ENCODE peak calls at places on chromosome 13, in four cellular contexts. U, G, I and W are unnamed samples.

GRCh38 chr13:95784891-95785290 is 108.0 kb downstream of the DNAJC3 start:
- DNase-seq in U (no peak), G (no peak), I (no peak), W (no peak)

GRCh38 chr13:111657013-111657412 is 336.6 kb downstream of the TEX29 start:
- DNase-seq in U (no peak), G (no peak), I (no peak), W (no peak)

GRCh38 chr13:105497597-105497996 is 1037.9 kb downstream of the EFNB2 start:
- DNase-seq in U (no peak), G (no peak), I (no peak), W (no peak)

GRCh38 chr13:44379885-44380284 is 6.3 kb downstream of the SERP2 start:
- DNase-seq in U (no peak), G (no peak), I (no peak), W (no peak)

GRCh38 chr13:20703785-20704458 is 423 bp downstream of the IL17D start:
- DNase-seq in U (peak), G (peak), I (peak), W (peak)

GRCh38 chr13:40401911-40402776 is 264.3 kb downstream of the FOXO1 start:
- DNase-seq in U (peak), G (no peak), I (peak), W (peak)

GRCh38 chr13:67150608-67151007 is 79.5 kb downstream of the PCDH9 start:
- DNase-seq in U (no peak), G (no peak), I (no peak), W (no peak)

GRCh38 chr13:51330741-51331140 is 8.8 kb upstream of the SERPINE3 start:
- DNase-seq in U (no peak), G (no peak), I (no peak), W (no peak)

GRCh38 chr13:51148952-51149573 is 38.0 kb upstream of the C13orf42 start:
- DNase-seq in U (no peak), G (no peak), I (no peak), W (peak)

GRCh38 chr13:73058432-73058740 is 419 bp upstream of the KLF5 start:
- DNase-seq in U (no peak), G (no peak), I (no peak), W (no peak)

GRCh38 chr13:73058741-73059459 is at the start of gene KLF5:
- DNase-seq in U (peak), G (peak), I (peak), W (peak)

GRCh38 chr13:73060251-73061160 is 1.7 kb downstream of the KLF5 start:
- DNase-seq in U (no peak), G (no peak), I (peak), W (no peak)

GRCh38 chr13:73061478-73062275 is 2.9 kb downstream of the KLF5 start:
- DNase-seq in U (no peak), G (no peak), I (no peak), W (no peak)

GRCh38 chr13:73059460-73060250 is 850 bp downstream of the KLF5 start:
- DNase-seq in U (peak), G (no peak), I (peak), W (no peak)
- TF ChIP-seq PHF8 in U (no peak), G (no peak), I (peak), W (no peak)

GRCh38 chr13:46079770-46080169 is 25.1 kb downstream of the CPB2 start:
- DNase-seq in U (no peak), G (no peak), I (no peak), W (no peak)
- TF ChIP-seq PHF8 in U (no peak), G (no peak), I (no peak), W (no peak)

DNA sequence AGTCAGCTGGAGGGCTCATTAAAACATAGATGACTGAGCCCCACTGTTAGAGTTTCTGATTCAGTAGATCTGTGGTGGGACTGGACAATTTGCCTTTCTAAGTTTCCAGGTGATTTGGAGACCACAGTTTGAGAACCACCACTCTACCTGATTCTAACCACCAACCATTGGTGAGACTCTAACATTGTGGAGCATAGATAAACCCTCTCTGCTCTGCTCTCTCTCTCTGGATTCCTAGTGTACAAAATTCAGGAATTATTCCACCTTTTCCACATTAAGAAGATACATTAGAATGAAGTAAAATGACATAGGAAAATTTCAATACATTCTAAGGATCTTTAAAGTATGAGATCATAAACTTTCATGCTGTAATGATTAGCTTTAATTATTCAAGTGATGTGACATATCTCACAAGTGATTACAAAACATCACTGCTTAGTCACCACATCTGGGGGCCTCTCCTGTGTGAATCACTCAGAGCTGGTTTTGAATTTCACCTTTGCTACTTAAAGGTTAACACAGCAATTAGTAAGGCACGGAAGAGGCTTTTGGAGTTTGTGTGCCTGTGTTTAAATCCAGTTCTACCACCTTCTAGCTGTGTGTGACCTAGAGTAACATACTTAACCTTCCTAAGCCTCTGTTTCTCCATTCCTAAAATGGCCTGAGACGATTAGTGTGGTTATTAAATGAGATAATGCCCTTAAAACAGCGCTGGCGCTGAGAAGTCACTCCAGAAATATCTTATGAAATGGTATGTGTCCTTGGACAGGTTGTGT is 78.5 kb upstream of the NBEA start:
- DNase-seq in U (peak), G (no peak), I (no peak), W (peak)
- TF ChIP-seq PHF8 in U (no peak), G (no peak), I (no peak), W (no peak)

DNA sequence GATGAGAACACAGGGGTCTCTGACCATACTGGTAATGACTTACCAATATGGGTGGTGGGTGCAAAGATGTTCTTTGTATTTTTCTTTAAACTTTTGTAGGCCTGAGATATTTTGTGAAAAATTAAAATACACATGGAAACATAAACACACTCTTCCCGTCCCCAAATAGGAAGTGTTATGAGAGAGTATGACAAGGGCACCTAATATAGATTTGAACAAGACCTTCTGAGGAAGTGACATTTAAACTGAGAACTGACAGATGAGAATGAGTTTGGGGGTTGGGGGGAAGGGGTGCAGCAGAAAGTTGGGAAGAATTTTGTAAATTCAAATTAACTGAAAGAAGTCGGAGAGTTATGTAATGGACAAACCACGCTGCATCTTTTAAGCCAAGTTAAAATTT is 224.2 kb downstream of the RGCC start:
- DNase-seq in U (no peak), G (no peak), I (no peak), W (no peak)
- TF ChIP-seq PHF8 in U (no peak), G (no peak), I (no peak), W (no peak)

GRCh38 chr13:24182703-24183081 is 22.2 kb downstream of the SPATA13 start:
- DNase-seq in U (peak), G (no peak), I (no peak), W (no peak)

GRCh38 chr13:24185591-24186232 is 25.2 kb downstream of the SPATA13 start:
- DNase-seq in U (no peak), G (no peak), I (no peak), W (no peak)

GRCh38 chr13:24183741-24184182 is 23.2 kb downstream of the SPATA13 start:
- DNase-seq in U (peak), G (no peak), I (no peak), W (no peak)

GRCh38 chr13:24184855-24185254 is 24.3 kb downstream of the SPATA13 start:
- DNase-seq in U (no peak), G (no peak), I (no peak), W (no peak)

DNA sequence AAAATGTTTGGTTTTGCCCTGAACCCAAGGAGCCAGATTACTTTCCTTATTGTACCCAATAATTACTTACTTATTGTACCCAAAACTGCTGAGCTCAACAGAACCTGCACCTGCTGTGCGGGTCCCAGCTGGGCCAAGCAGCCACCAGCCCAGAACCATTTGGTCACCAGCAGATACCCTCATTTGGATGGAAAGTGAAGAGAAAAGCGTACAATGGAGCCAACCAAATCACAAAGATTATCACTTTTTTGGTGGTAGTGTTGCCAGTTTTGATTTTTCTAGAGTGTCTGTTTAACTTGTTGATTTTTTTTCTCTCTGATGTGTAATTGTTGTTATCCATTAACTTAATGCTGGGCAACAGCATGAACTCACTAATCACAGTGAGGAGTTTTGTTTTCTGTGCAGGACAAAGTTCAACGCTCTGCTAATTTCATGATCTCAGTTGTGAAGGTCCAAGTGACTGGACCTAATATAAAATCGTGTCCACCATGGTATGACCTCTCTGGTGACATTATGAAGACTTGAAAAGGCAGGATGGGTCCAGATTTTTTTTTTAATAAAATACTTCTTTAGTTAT is 23.8 kb downstream of the SPATA13 start:
- DNase-seq in U (peak), G (no peak), I (no peak), W (no peak)
- TF ChIP-seq PHF8 in U (no peak), G (no peak), I (no peak), W (no peak)

GRCh38 chr13:38418286-38418685 is 68.6 kb downstream of the UFM1 start:
- DNase-seq in U (no peak), G (no peak), I (no peak), W (no peak)

GRCh38 chr13:38421590-38422560 is 72.2 kb downstream of the UFM1 start:
- DNase-seq in U (no peak), G (no peak), I (no peak), W (no peak)

GRCh38 chr13:38417727-38418126 is 68.1 kb downstream of the UFM1 start:
- DNase-seq in U (peak), G (peak), I (peak), W (peak)

GRCh38 chr13:38417241-38417640 is 67.6 kb downstream of the UFM1 start:
- DNase-seq in U (no peak), G (no peak), I (no peak), W (no peak)

DNA sequence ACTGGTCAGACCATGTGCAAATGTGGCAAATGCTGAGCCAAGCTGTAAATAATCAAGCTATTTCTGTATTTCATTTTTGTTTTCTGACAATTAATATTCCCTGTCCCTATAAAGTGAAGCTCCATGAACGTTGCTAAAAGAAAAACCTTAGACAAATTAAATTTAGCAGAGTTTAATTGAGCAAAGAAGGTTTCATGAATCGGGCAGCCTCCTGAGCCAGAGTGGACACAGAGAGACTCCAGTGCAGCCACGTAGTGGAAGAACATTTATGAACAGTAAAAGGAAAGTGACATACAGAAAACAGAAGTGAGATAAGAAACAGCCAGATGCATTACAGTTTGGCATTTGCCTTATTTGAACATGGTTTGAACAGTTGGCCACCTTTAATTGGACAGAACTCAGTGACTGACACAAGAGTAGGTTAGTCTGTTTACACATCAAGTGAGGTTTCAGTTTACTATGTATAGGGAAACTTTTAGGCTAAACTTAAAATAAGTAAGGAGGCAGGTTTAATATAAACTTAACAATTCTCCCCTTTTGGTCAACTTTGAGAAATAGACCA is 69.7 kb downstream of the UFM1 start:
- DNase-seq in U (no peak), G (no peak), I (no peak), W (no peak)
- TF ChIP-seq PHF8 in U (no peak), G (no peak), I (no peak), W (no peak)

GRCh38 chr13:112653821-112654220 is 36.0 kb upstream of the ATP11A start:
- DNase-seq in U (no peak), G (no peak), I (no peak), W (no peak)

GRCh38 chr13:112661291-112661690 is 28.5 kb upstream of the ATP11A start:
- DNase-seq in U (no peak), G (no peak), I (no peak), W (no peak)

GRCh38 chr13:112655898-112656297 is 33.9 kb upstream of the ATP11A start:
- DNase-seq in U (no peak), G (no peak), I (no peak), W (no peak)

GRCh38 chr13:112658807-112659206 is 31.0 kb upstream of the ATP11A start:
- DNase-seq in U (no peak), G (no peak), I (no peak), W (no peak)

GRCh38 chr13:112657850-112658445 is 31.9 kb upstream of the ATP11A start:
- DNase-seq in U (no peak), G (no peak), I (no peak), W (no peak)
- TF ChIP-seq PHF8 in U (no peak), G (no peak), I (no peak), W (no peak)